ENCODE peak calls at places on chromosomes 2 and 18, in six cellular contexts. V is Caco-2; L is mammary epithelial cell; X is CD8-positive, alpha-beta T cell; Y is HFF-Myc; K is WERI-Rb-1. U is an unnamed sample.

GRCh38 chr2:127330753-127331152 is 36.8 kb upstream of the ERCC3 start:
- DNase-seq in X (no peak), K (no peak), V (no peak), L (no peak), Y (no peak), U (no peak)

GRCh38 chr2:168574856-168575630 is 119.0 kb downstream of the CERS6 start:
- DNase-seq in L (peak), Y (no peak), X (no peak), V (no peak), K (no peak), U (no peak)

GRCh38 chr2:160813506-160813858 is 319.9 kb upstream of the RBMS1 start:
- DNase-seq in K (no peak), L (peak), X (no peak), V (no peak), Y (no peak), U (no peak)

GRCh38 chr2:17388790-17389189 is 129.4 kb downstream of the RAD51AP2 start:
- DNase-seq in K (no peak), L (peak), X (no peak), V (no peak), Y (no peak), U (no peak)

GRCh38 chr2:64262816-64263215 is 118.6 kb upstream of the PELI1 start:
- DNase-seq in V (no peak), X (no peak), L (peak), Y (no peak), K (no peak), U (no peak)

GRCh38 chr2:190718652-190719526 is 70.0 kb downstream of the NAB1 start:
- DNase-seq in Y (peak), L (peak), K (peak), V (peak), X (no peak), U (peak)

GRCh38 chr2:237322564-237322963 is 91.4 kb downstream of the COL6A3 start:
- DNase-seq in K (peak), X (no peak), V (no peak), L (no peak), Y (no peak), U (no peak)

GRCh38 chr2:176114120-176114929 is 2.3 kb upstream of the HOXD10 start:
- DNase-seq in V (no peak), Y (no peak), X (no peak), K (no peak), L (no peak), U (no peak)

GRCh38 chr2:40556739-40557138 is 104.8 kb upstream of the SLC8A1 start:
- DNase-seq in L (no peak), V (no peak), Y (no peak), X (no peak), K (no peak), U (no peak)

GRCh38 chr2:62194558-62195420 is 1.1 kb upstream of the B3GNT2 start:
- DNase-seq in V (no peak), Y (no peak), L (no peak), K (no peak), X (no peak), U (no peak)

GRCh38 chr18:13435596-13436333 is 217.2 kb downstream of the LDLRAD4 start:
- DNase-seq in Y (no peak), K (no peak), X (no peak), V (no peak), L (peak), U (no peak)

GRCh38 chr2:100250645-100251044 is 71.7 kb downstream of the LONRF2 start:
- DNase-seq in L (no peak), K (no peak), V (no peak), X (no peak), Y (no peak), U (no peak)

GRCh38 chr2:628651-629050 is 48.6 kb downstream of the TMEM18 start:
- DNase-seq in X (no peak), V (no peak), K (no peak), Y (no peak), L (peak), U (peak)

GRCh38 chr2:152375174-152375573 is 40.2 kb downstream of the FMNL2 start:
- DNase-seq in L (no peak), Y (no peak), K (no peak), V (no peak), X (no peak), U (no peak)
- H3K4me3 ChIP-seq in L (no peak), Y (no peak), K (no peak), V (no peak), X (no peak), U (no peak)

GRCh38 chr2:32792416-32792815 is 154.3 kb upstream of the LTBP1 start:
- DNase-seq in Y (no peak), K (no peak), V (no peak), X (no peak), L (no peak), U (no peak)
- H3K4me3 ChIP-seq in Y (no peak), K (no peak), V (no peak), X (no peak), L (no peak), U (no peak)

DNA sequence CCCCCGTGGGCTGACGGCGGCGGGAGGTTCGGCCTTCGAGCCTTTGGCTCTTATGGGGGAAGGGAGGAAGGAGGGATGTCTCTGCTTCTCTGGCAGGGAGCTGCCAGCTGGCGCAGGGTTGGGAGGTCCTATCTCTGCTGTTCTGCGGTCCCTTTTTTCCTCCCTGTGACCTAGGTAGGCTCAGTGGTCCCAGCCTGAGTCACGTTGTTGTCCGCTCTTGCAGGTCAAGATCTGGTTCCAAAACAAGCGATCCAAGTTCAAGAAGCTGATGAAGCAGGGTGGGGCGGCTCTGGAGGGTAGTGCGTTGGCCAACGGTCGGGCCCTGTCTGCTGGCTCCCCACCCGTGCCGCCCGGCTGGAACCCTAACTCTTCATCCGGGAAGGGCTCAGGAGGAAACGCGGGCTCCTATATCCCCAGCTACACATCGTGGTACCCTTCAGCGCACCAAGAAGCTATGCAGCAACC is 2.5 kb downstream of the DLX1 start:
- DNase-seq in Y (no peak), K (no peak), L (no peak), V (no peak), X (peak), U (no peak)
- H3K4me3 ChIP-seq in Y (peak), K (no peak), L (no peak), V (no peak), X (no peak), U (no peak)

DNA sequence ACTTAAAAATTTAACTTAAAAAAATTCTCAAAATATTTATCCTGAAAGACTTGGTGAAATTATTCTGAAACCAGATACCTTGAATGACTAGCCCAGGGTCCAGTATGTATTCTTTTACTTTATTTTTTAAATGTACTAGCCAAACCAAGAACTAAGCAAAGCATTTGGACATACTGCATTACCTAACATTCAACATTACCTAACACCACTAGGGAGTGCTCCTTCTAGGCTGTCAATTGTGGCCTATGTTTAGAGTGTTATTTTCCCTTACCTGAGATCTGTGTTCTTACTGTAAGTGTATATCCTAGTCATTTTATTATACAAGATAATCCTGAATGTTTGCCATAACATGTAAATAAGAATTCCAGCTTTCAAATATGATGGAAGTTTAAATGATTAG is 496.6 kb downstream of the PTPRM start:
- DNase-seq in X (no peak), Y (no peak), K (no peak), L (no peak), V (no peak), U (no peak)
- H3K4me3 ChIP-seq in X (no peak), Y (no peak), K (no peak), L (no peak), V (no peak), U (no peak)

DNA sequence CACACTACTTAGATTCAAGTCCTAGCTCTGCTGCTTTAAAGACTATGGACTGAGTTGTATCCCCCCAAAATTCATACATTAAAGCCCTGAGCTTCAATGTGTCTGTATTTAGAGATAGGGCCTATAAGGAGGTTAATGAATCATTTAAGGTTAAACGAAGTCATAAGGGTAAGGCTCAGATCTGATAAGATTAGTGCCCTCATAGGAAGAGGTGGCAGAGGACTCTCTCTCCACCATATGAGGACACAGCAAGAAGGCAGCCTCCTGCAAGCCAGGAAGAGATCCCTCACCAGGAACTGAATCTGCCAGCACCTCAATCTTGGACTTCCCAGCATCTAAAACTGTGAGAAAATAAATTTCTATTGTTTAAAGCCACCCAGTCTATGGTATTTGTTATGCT is 3.1 kb upstream of the CYTIP start:
- DNase-seq in V (no peak), Y (no peak), X (no peak), L (no peak), K (no peak), U (no peak)
- H3K4me3 ChIP-seq in V (no peak), Y (no peak), X (peak), L (no peak), K (no peak), U (no peak)

GRCh38 chr18:410103-410502 is 90.4 kb downstream of the COLEC12 start:
- DNase-seq in Y (no peak), K (no peak), X (no peak), L (no peak), V (no peak), U (no peak)

GRCh38 chr18:408367-408766 is 92.1 kb downstream of the COLEC12 start:
- DNase-seq in K (no peak), X (no peak), L (no peak), Y (no peak), V (no peak), U (no peak)

GRCh38 chr18:406677-407076 is 93.8 kb downstream of the COLEC12 start:
- DNase-seq in Y (no peak), V (no peak), K (no peak), X (no peak), L (no peak), U (no peak)

GRCh38 chr18:407825-408224 is 92.7 kb downstream of the COLEC12 start:
- DNase-seq in V (no peak), X (no peak), L (no peak), Y (no peak), K (no peak), U (no peak)

GRCh38 chr18:407168-407567 is 93.3 kb downstream of the COLEC12 start:
- DNase-seq in K (no peak), Y (no peak), V (no peak), X (no peak), L (no peak), U (no peak)
- H3K4me3 ChIP-seq in K (no peak), Y (no peak), V (no peak), X (no peak), L (no peak), U (no peak)

DNA sequence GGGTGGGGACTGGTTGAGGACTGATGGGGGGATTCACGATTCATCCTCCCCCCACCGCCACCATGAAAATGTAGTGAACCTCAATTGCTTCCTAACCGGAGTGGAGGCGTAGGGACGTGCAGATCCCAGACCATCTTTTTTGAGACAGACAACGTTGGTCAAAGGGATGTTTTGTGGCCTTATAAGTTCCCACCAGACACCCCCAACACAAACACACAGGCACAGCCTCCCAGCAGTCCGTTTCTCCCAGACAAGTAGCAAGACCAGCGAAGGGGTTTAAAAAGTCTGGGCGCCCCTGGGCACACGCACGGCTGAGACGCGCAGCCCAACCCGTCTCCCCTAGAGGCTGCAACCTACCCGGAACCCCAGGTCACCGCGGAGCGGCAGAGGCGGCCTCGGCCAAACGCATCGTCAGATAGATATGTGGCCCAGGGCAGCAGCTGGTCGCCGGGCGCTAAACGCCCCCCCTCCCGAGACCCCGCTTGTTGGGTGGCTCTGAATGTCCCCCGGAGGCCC is 1.3 kb downstream of the GBX2 start:
- DNase-seq in K (no peak), V (no peak), L (no peak), X (no peak), Y (no peak), U (no peak)
- H3K4me3 ChIP-seq in K (peak), V (peak), L (peak), X (no peak), Y (no peak), U (peak)

GRCh38 chr2:120866483-120867140 is 130.9 kb downstream of the GLI2 start:
- DNase-seq in V (no peak), L (no peak), Y (no peak), X (no peak), K (no peak), U (no peak)
- H3K4me3 ChIP-seq in V (no peak), L (no peak), Y (peak), X (no peak), K (no peak), U (no peak)

DNA sequence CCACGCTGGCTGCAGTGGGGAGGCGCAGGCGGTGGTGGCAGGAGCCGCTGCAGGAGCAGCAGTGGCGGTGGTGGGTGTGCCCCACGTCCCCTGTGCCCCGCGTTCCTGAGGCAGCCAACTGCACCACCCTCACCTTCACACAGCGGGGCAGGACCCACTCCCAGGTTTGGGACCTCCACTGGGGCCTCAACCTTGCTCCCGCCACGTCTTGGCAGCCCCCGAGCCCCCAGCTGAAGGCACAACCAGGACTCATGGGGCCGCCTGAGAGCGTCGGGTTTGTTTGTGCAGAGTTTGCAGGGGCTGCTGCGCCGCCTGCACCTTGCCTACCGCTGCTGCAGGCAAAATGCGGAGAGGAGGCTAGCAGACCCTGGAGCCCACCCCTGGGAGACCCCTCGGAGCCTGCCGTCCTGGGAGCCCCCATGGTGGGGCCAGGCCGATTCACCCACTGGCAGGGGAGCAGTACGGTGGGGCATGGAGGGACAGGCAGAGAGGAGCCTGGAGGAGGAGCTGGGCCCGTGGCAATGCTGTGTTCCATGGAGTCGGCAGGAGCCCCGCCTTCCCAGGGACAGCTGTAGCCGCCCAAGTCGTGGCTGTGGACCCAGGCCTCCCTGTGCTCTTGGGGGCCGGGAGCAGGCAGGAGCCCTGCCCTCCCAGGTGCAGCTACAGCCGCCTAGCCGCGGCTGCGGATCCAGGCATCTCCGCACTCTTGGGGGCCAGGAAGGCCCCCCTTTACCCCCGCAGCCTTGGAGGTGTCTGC is 14.7 kb upstream of the EML6 start:
- DNase-seq in X (no peak), Y (no peak), K (peak), L (no peak), V (no peak), U (no peak)
- H3K4me3 ChIP-seq in X (peak), Y (peak), K (peak), L (peak), V (no peak), U (no peak)

GRCh38 chr18:36476433-36476832 is 178.9 kb downstream of the FHOD3 start:
- DNase-seq in X (no peak), L (no peak), V (no peak), K (no peak), Y (no peak), U (no peak)

GRCh38 chr18:36481935-36482334 is 184.4 kb downstream of the FHOD3 start:
- DNase-seq in L (no peak), X (no peak), K (no peak), V (no peak), Y (no peak), U (no peak)

GRCh38 chr18:36481201-36481657 is 183.7 kb downstream of the FHOD3 start:
- DNase-seq in X (no peak), L (no peak), K (no peak), V (no peak), Y (no peak), U (no peak)

GRCh38 chr18:36477776-36478175 is 180.3 kb downstream of the FHOD3 start:
- DNase-seq in V (no peak), K (no peak), L (no peak), Y (no peak), X (no peak), U (no peak)
- H3K4me3 ChIP-seq in V (no peak), K (no peak), L (no peak), Y (no peak), X (no peak), U (no peak)